ENCODE peak calls at places on chromosomes 13 and 19, in eight cellular contexts. K is endodermal cell, Q is K562, B is transverse colon, J is fibroblast of the aortic adventitia, H is fibroblast of mammary gland, P is ovary, Y is retinal pigment epithelial cell. U is an unnamed sample.

GRCh38 chr19:43934055-43934984 is 762 bp downstream of the ZNF45 start:
- DNase-seq in K (no peak), Q (peak), B (no peak), J (peak), H (peak), P (no peak), Y (no peak), U (no peak)

GRCh38 chr13:49524740-49525501 is 29.2 kb downstream of the PHF11 start:
- DNase-seq in K (no peak), Q (no peak), B (no peak), J (no peak), H (no peak), P (no peak), Y (no peak), U (no peak)

GRCh38 chr19:31676271-31677004 is 327.2 kb upstream of the TSHZ3 start:
- DNase-seq in K (peak), Q (peak), B (no peak), J (peak), H (peak), P (no peak), Y (no peak), U (no peak)

GRCh38 chr13:47499358-47500150 is 501.5 kb downstream of the SUCLA2 start:
- DNase-seq in K (no peak), Q (no peak), B (no peak), J (peak), H (peak), P (no peak), Y (peak), U (peak)

GRCh38 chr19:10270180-10270615 is 722 bp upstream of the ICAM1 start:
- DNase-seq in K (peak), Q (peak), B (peak), J (no peak), H (no peak), P (no peak), Y (no peak), U (no peak)

GRCh38 chr19:44051654-44052402 is at the start of gene ZNF223:
- DNase-seq in K (peak), Q (peak), B (peak), J (peak), H (peak), P (peak), Y (peak), U (peak)

GRCh38 chr19:7748756-7749155 is 1.4 kb upstream of the CD209 start:
- DNase-seq in K (peak), Q (no peak), B (no peak), J (peak), H (peak), P (no peak), Y (no peak), U (no peak)

GRCh38 chr13:36134632-36135031 is 3.5 kb upstream of the DCLK1 start:
- DNase-seq in K (no peak), Q (no peak), B (no peak), J (no peak), H (no peak), P (no peak), Y (no peak), U (no peak)

GRCh38 chr13:113489171-113489548 is 1.4 kb downstream of the DCUN1D2 start:
- DNase-seq in K (peak), Q (no peak), B (no peak), J (no peak), H (no peak), P (no peak), Y (no peak), U (no peak)

DNA sequence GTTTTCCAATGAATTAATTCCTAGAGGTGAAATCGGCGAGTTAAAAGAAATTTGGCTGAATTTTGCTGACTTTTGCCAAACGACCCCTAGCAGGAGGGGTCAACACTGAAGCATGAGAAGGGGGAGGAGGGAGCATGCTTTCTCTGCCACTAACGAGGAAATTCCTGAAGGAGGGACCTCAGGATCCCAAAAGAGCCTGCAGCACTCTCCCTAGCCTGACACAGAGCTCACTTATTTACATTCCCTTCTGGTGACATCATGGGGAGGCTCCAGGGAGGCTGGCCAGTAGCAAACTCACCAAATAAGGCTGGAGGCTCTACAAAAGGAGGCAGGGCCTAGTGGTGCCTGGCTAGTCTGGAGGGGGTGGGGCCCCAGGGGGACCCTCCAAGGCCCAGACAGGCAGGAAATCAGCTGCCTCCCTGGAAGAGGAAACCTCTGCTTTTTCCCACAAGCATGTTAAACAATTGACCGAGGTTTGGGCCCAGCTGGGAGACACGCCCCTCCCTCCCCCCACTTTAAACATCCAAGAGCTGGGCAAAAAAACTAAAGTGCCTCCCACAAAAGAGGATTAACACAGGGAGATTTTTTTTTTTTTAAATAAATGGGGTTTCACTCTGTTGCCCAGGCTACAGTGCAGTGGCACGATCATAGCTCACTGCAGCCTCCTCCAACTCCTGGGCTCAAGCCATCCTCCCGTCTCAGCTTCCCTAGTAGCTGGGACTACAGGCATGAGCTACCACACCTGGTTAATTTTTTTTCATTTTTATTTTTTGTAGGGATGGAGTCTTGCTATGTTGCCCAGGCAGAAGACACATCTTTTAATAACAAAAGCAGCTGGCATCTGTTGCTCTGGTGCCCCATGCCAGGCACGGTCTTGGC is 2.1 kb downstream of the DAPK3 start:
- DNase-seq in K (peak), Q (peak), B (peak), J (peak), H (peak), P (peak), Y (peak), U (peak)
- H3K4me3 ChIP-seq in K (peak), Q (no peak), B (peak), J (peak), H (peak), P (no peak), Y (peak), U (peak)

GRCh38 chr19:46374526-46375475 is 27.9 kb downstream of the PPP5C start:
- DNase-seq in K (no peak), Q (no peak), B (no peak), J (no peak), H (no peak), P (no peak), Y (no peak), U (no peak)

GRCh38 chr19:46369817-46370216 is 22.9 kb downstream of the PPP5C start:
- DNase-seq in K (no peak), Q (no peak), B (no peak), J (no peak), H (no peak), P (no peak), Y (no peak), U (no peak)

GRCh38 chr19:46373573-46374359 is 26.9 kb downstream of the PPP5C start:
- DNase-seq in K (peak), Q (no peak), B (peak), J (peak), H (peak), P (no peak), Y (peak), U (peak)

GRCh38 chr19:46371371-46371901 is 24.5 kb downstream of the PPP5C start:
- DNase-seq in K (no peak), Q (no peak), B (no peak), J (no peak), H (no peak), P (no peak), Y (no peak), U (no peak)

DNA sequence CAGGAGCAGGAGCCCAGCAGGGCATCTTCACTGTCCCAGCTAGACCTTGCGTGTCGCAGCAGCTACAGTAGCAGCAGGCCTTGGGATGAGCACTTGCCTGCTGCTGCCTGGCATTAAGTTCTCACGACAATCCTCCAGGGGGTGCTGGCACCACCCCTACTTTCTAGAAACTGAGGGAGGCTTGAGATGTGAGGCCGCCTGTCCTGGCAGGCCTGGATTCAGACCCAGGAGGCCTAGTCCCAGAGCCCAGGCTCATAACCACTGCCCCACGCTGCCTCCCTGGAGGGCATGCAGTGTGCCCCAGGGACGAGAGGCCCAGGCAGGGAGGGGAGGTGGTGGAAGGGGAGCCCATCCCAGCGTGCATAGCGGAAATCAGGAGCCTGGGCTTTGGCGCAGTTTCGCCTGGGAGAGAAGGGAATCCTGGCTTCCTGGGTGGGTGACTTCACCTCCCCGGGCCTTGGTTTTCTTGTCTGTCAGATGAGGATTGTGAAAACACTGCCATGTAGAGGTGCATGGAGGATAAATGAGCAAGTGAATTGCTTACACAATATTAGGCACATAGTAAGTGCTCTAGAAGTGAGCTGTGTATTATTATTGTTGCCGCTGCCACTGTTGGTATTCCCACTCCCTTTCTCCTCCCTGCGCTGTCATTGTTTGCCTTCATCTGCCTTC is 26.1 kb downstream of the PPP5C start:
- DNase-seq in K (peak), Q (no peak), B (no peak), J (peak), H (peak), P (no peak), Y (no peak), U (no peak)
- TF ChIP-seq CTCF in K (peak), Q (peak), B (peak), J (peak), H (peak), P (no peak), Y (peak), U (peak)

GRCh38 chr19:2357279-2358206 is 2.5 kb upstream of the TMPRSS9 start:
- DNase-seq in K (no peak), Q (no peak), B (no peak), J (no peak), H (no peak), P (no peak), Y (no peak), U (no peak)

GRCh38 chr19:2359992-2360875 is at the start of gene TMPRSS9:
- DNase-seq in K (no peak), Q (no peak), B (no peak), J (no peak), H (no peak), P (no peak), Y (no peak), U (no peak)

GRCh38 chr19:2360876-2361232 is 789 bp downstream of the TMPRSS9 start:
- DNase-seq in K (no peak), Q (no peak), B (no peak), J (no peak), H (no peak), P (no peak), Y (no peak), U (no peak)

GRCh38 chr19:2356036-2356646 is 3.9 kb upstream of the TMPRSS9 start:
- DNase-seq in K (peak), Q (peak), B (no peak), J (no peak), H (no peak), P (no peak), Y (no peak), U (no peak)

DNA sequence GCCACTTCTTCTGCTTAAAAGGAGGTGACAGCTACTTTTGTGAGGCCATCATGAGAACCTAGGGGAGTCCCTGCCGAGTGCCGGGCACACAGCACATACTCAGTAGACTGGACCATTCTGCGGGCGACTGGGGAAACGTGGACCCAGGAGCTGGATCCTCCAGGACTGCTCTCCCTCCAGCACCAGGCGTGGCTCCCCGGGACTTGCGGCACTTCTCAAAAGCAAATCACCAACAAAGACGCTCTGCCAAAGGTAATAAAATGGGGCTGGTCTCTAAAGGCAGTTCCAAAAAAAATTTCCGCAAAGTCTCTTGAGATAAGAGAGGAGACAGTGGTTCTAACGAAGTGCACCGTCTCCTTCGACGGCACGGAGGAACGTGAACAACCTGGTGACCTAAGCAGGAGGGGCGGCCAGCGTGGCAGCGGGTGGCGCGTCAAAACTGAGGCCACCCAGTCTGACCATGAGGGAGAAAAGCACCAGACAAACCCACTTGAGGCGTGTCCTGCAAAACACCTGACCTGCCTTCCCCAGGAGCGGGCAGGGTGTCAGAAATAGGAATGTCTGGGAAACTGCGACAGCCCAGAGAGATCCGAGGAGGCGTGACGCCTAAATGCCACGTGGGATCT is 1.4 kb upstream of the TMPRSS9 start:
- DNase-seq in K (no peak), Q (no peak), B (no peak), J (no peak), H (no peak), P (no peak), Y (no peak), U (no peak)
- H3K4me3 ChIP-seq in K (no peak), Q (no peak), B (no peak), J (no peak), H (no peak), P (no peak), Y (no peak), U (no peak)

GRCh38 chr19:18477042-18477760 is 39.3 kb upstream of the ISYNA1 start:
- DNase-seq in K (no peak), Q (peak), B (no peak), J (no peak), H (no peak), P (no peak), Y (no peak), U (no peak)
- TF ChIP-seq CTCF in K (peak), Q (peak), B (no peak), J (no peak), H (peak), P (no peak), Y (no peak), U (peak)

GRCh38 chr13:21674271-21675009 is 3.6 kb downstream of the FGF9 start:
- DNase-seq in K (peak), Q (peak), B (peak), J (no peak), H (no peak), P (no peak), Y (no peak), U (no peak)

GRCh38 chr13:21673592-21674270 is 2.9 kb downstream of the FGF9 start:
- DNase-seq in K (peak), Q (peak), B (peak), J (peak), H (no peak), P (no peak), Y (no peak), U (no peak)

GRCh38 chr13:21670883-21671792 is at the start of gene FGF9:
- DNase-seq in K (peak), Q (peak), B (peak), J (peak), H (peak), P (peak), Y (no peak), U (no peak)

GRCh38 chr13:21671793-21672680 is 1.2 kb downstream of the FGF9 start:
- DNase-seq in K (peak), Q (no peak), B (no peak), J (no peak), H (no peak), P (no peak), Y (no peak), U (no peak)

GRCh38 chr13:21672811-21673591 is 2.1 kb downstream of the FGF9 start:
- DNase-seq in K (no peak), Q (no peak), B (no peak), J (no peak), H (no peak), P (no peak), Y (no peak), U (no peak)
- H3K4me3 ChIP-seq in K (peak), Q (no peak), B (peak), J (peak), H (no peak), P (peak), Y (peak), U (peak)

GRCh38 chr19:58575183-58576041 is 2.3 kb upstream of the MZF1 start:
- DNase-seq in K (peak), Q (peak), B (peak), J (peak), H (peak), P (peak), Y (no peak), U (peak)
- TF ChIP-seq CTCF in K (no peak), Q (no peak), B (no peak), J (peak), H (no peak), P (peak), Y (no peak), U (no peak)

DNA sequence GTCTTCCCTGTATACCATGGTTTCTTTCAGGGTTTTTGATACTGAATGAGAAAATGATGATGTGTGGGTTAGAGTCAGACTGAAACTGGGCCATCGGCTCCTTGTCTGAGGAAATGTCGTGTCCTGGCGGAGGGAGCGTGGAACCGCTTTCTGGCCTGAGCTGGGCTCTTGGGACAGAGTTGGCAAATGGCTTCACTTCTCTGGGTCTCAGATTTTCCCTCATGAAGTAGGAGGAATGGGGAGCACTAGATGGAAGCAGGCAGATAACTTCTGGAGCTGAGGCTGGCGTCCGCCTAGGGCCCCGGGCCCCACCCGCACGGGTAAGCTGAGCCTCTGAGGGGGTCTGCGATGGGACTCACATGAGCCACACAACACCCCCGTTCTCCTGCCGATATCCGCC is 133.3 kb upstream of the WASF3 start:
- DNase-seq in K (no peak), Q (no peak), B (no peak), J (no peak), H (no peak), P (no peak), Y (no peak), U (no peak)
- H3K4me3 ChIP-seq in K (no peak), Q (no peak), B (no peak), J (no peak), H (no peak), P (no peak), Y (no peak), U (no peak)

U was measured in epithelial cell of proximal tubule.